ENCODE peak calls at places on chromosomes 2 and 18, in ten cellular contexts. S is effector CD4-positive, alpha-beta T cell; P is cerebellum; I is NCI-H2081; H is activated CD4-positive, alpha-beta T cell treated with anti-CD3 and anti-CD28 coated beads, Interleukin-2, amount 50 U/mL, for 48 hours; G is aorta; Z is right cardiac atrium; D is adrenal gland; L is G401; W is RPMI8226. F is an unnamed sample.

GRCh38 chr2:197311521-197312033 is 997 bp upstream of the ANKRD44 start:
- DNase-seq in H (no peak), D (no peak), L (no peak), I (no peak), G (no peak), S (no peak), P (no peak), Z (no peak), W (no peak), F (no peak)

GRCh38 chr18:35267161-35267651 is 22.8 kb downstream of the ZSCAN30 start:
- DNase-seq in W (peak), S (peak), Z (peak), L (peak), H (peak), G (peak), D (peak), I (peak), P (peak), F (peak)

GRCh38 chr2:1593371-1594205 is 150.7 kb downstream of the PXDN start:
- DNase-seq in D (no peak), P (no peak), G (peak), W (peak), H (no peak), Z (peak), S (no peak), I (peak), L (no peak), F (no peak)

GRCh38 chr2:65017335-65017734 is 28.1 kb downstream of the SLC1A4 start:
- DNase-seq in H (no peak), S (no peak), Z (no peak), L (no peak), P (no peak), W (no peak), G (no peak), D (no peak), I (no peak), F (peak)

GRCh38 chr2:10770956-10771750 is 41.4 kb downstream of the PDIA6 start:
- DNase-seq in L (no peak), W (no peak), S (no peak), D (no peak), Z (no peak), G (peak), I (no peak), H (no peak), P (no peak), F (no peak)

GRCh38 chr18:55768255-55768654 is 180.3 kb upstream of the TCF4 start:
- DNase-seq in G (no peak), H (no peak), W (no peak), Z (no peak), S (no peak), P (no peak), L (no peak), I (no peak), D (no peak), F (no peak)

GRCh38 chr2:218404351-218405145 is 4.9 kb downstream of the CTDSP1 start:
- DNase-seq in I (no peak), G (no peak), D (peak), L (no peak), S (no peak), Z (peak), P (no peak), H (no peak), W (no peak), F (no peak)

GRCh38 chr18:31493941-31494340 is 4.0 kb upstream of the DSG2 start:
- DNase-seq in Z (no peak), I (no peak), P (no peak), G (no peak), D (no peak), W (no peak), H (no peak), L (no peak), S (no peak), F (no peak)

GRCh38 chr2:63163231-63163845 is 112.7 kb downstream of the OTX1 start:
- DNase-seq in D (no peak), Z (no peak), W (no peak), S (no peak), L (peak), P (peak), H (no peak), I (no peak), G (no peak), F (no peak)

GRCh38 chr2:8675543-8675942 is 6.3 kb upstream of the ID2 start:
- DNase-seq in I (no peak), W (no peak), G (no peak), S (no peak), L (no peak), Z (no peak), D (no peak), H (no peak), P (no peak), F (no peak)

GRCh38 chr2:240300261-240300821 is 135.1 kb upstream of the GPC1 start:
- DNase-seq in I (no peak), Z (no peak), W (no peak), S (no peak), P (peak), H (no peak), G (peak), L (peak), D (no peak), F (no peak)

GRCh38 chr2:164694275-164694695 is 73.0 kb upstream of the GRB14 start:
- DNase-seq in H (no peak), Z (no peak), P (no peak), L (no peak), G (no peak), I (no peak), W (no peak), S (no peak), D (no peak), F (no peak)

GRCh38 chr18:50162486-50163304 is 32.3 kb downstream of the MYO5B start:
- DNase-seq in W (no peak), Z (no peak), S (no peak), I (no peak), P (peak), D (no peak), L (peak), H (no peak), G (no peak), F (no peak)

GRCh38 chr2:172084484-172084733 is 898 bp upstream of the DLX1 start:
- DNase-seq in L (no peak), H (no peak), W (no peak), P (no peak), G (no peak), I (peak), S (no peak), D (no peak), Z (no peak), F (no peak)

GRCh38 chr2:174892546-174892945 is 112.6 kb downstream of the CHN1 start:
- DNase-seq in Z (no peak), D (no peak), G (no peak), I (no peak), H (no peak), L (no peak), W (no peak), S (no peak), P (no peak), F (no peak)

GRCh38 chr18:75124967-75125358 is 84.0 kb downstream of the PTGR3 start:
- DNase-seq in D (no peak), Z (no peak), I (peak), H (no peak), S (no peak), W (no peak), P (peak), G (no peak), L (peak), F (no peak)

GRCh38 chr18:59323931-59324622 is 5.6 kb upstream of the CPLX4 start:
- DNase-seq in H (no peak), P (no peak), I (no peak), S (no peak), G (no peak), Z (no peak), W (no peak), L (peak), D (no peak), F (no peak)

GRCh38 chr2:226515344-226516055 is 284.1 kb downstream of the IRS1 start:
- DNase-seq in H (no peak), G (no peak), I (no peak), P (no peak), D (no peak), W (no peak), Z (no peak), L (no peak), S (no peak), F (no peak)

F was measured in GM20000.